ENCODE peak calls at places on chromosomes 3 and 15, in ten cellular contexts. D is HFFc6; T is islet precursor cell; W is stomach; B is activated T-cell treated with anti-CD3 and anti-CD28 coated beads for 1 hour; H is stimulated activated CD4-positive, alpha-beta T cell treated with anti-CD3 and anti-CD28 coated beads, Interleukin-2, amount 100 ng/mL, for 24 hours; Z is fibroblast of gingiva; J is NCI-H2171 treated with DMSO at 0.1 percent for 48 hours; A is endodermal cell; V is GM20000. K is an unnamed sample.
A peak's percentile ranks its signal among the peaks of the same experiment; 100 is the strongest.

GRCh38 chr15:67783303-67783702 is 42.0 kb upstream of the SKOR1 start:
- DNase-seq in H (peak; percentile 13), T (no peak), Z (no peak), A (peak; percentile 61), D (no peak), W (no peak), B (peak; percentile 20), V (peak; percentile 38), J (peak; percentile 83), K (no peak)

GRCh38 chr15:62068787-62069170 is 2.0 kb downstream of the C2CD4A start:
- DNase-seq in J (peak; percentile 28), A (no peak), Z (no peak), H (no peak), W (no peak), B (no peak), D (no peak), T (no peak), V (no peak), K (no peak)

GRCh38 chr15:39747326-39747725 is 35.3 kb downstream of the FSIP1 start:
- DNase-seq in V (no peak), B (no peak), J (no peak), H (no peak), A (no peak), D (peak; percentile 43), Z (peak; percentile 68), W (no peak), T (no peak), K (no peak)

GRCh38 chr15:69388259-69388658 is 25.9 kb upstream of the KIF23 start:
- DNase-seq in W (no peak), H (no peak), D (peak; percentile 61), B (no peak), T (peak; percentile 64), J (no peak), V (no peak), Z (peak; percentile 12), A (no peak), K (no peak)

GRCh38 chr3:153977148-153977547 is 144.0 kb upstream of the ARHGEF26 start:
- DNase-seq in D (no peak), V (no peak), A (no peak), Z (peak; percentile 45), B (no peak), W (no peak), T (no peak), H (no peak), J (no peak), K (no peak)

GRCh38 chr3:119643528-119643927 is 16.9 kb downstream of the POPDC2 start:
- DNase-seq in A (no peak), H (no peak), D (peak; percentile 78), T (no peak), B (no peak), W (no peak), Z (no peak), J (no peak), V (no peak), K (no peak)

GRCh38 chr3:160006282-160007163 is 17.9 kb downstream of the IL12A start:
- DNase-seq in V (peak; percentile 41), T (peak; percentile 76), Z (peak; percentile 65), A (peak; percentile 78), J (peak; percentile 75), H (no peak), D (peak; percentile 58), B (no peak), W (peak; percentile 47), K (no peak)

GRCh38 chr3:44047796-44048195 is 193.9 kb upstream of the TOPAZ1 start:
- DNase-seq in B (no peak), J (no peak), Z (no peak), D (no peak), A (no peak), T (no peak), H (no peak), V (no peak), W (no peak), K (no peak)

GRCh38 chr3:56364665-56365064 is 103.6 kb downstream of the ERC2 start:
- DNase-seq in T (no peak), H (no peak), A (no peak), Z (no peak), V (no peak), W (no peak), B (no peak), D (no peak), J (no peak), K (no peak)

GRCh38 chr3:47000198-47000815 is 20.8 kb downstream of the NBEAL2 start:
- DNase-seq in Z (no peak), J (no peak), H (no peak), A (no peak), W (no peak), T (no peak), B (no peak), D (peak; percentile 58), V (no peak), K (no peak)

GRCh38 chr15:68650901-68651709 is 72.3 kb downstream of the CORO2B start:
- DNase-seq in Z (no peak), V (peak; percentile 62), W (peak; percentile 61), H (peak; percentile 68), B (peak; percentile 20), A (peak; percentile 99), D (no peak), T (peak; percentile 90), J (no peak), K (no peak)

GRCh38 chr15:75712668-75713337 is at the start of gene CSPG4:
- DNase-seq in H (no peak), D (peak; percentile 35), V (no peak), B (no peak), J (no peak), Z (peak; percentile 64), T (peak; percentile 80), A (peak; percentile 84), W (peak; percentile 57), K (no peak)

GRCh38 chr3:33699275-33699674 is 18.8 kb downstream of the CLASP2 start:
- DNase-seq in T (no peak), B (no peak), A (no peak), V (no peak), D (no peak), Z (no peak), W (no peak), J (no peak), H (no peak), K (no peak)

GRCh38 chr3:18215639-18216038 is 209.5 kb downstream of the SATB1 start:
- DNase-seq in T (no peak), J (no peak), B (no peak), H (no peak), D (no peak), V (no peak), W (no peak), A (no peak), Z (no peak), K (no peak)

GRCh38 chr15:74777769-74778598 is 3.9 kb upstream of the CSK start:
- DNase-seq in V (no peak), D (no peak), B (no peak), W (no peak), T (no peak), Z (no peak), A (no peak), J (no peak), H (no peak), K (no peak)

GRCh38 chr15:25795712-25796111 is 67.4 kb downstream of the ATP10A start:
- DNase-seq in V (no peak), T (no peak), H (no peak), D (no peak), Z (no peak), W (no peak), B (no peak), A (no peak), J (no peak), K (no peak)

GRCh38 chr3:146195605-146196004 is 34.6 kb upstream of the PLOD2 start:
- DNase-seq in B (no peak), W (no peak), Z (no peak), D (no peak), J (no peak), A (no peak), V (no peak), T (no peak), H (no peak), K (no peak)

GRCh38 chr15:58856090-58856489 is 77.4 kb downstream of the SLTM start:
- DNase-seq in B (no peak), Z (no peak), W (no peak), T (no peak), A (no peak), D (peak; percentile 59), H (no peak), V (no peak), J (no peak), K (no peak)

GRCh38 chr3:64450396-64450956 is 225.2 kb upstream of the PRICKLE2 start:
- DNase-seq in H (no peak), Z (no peak), W (no peak), D (no peak), V (no peak), B (no peak), J (no peak), A (no peak), T (no peak), K (no peak)

GRCh38 chr3:62051506-62051905 is 321.8 kb downstream of the FEZF2 start:
- DNase-seq in W (peak; percentile 58), D (peak; percentile 3), Z (peak; percentile 23), J (no peak), H (no peak), T (no peak), B (no peak), A (peak; percentile 78), V (no peak), K (no peak)

GRCh38 chr3:182183716-182184430 is 472.1 kb downstream of the SOX2 start:
- DNase-seq in D (no peak), T (no peak), A (no peak), H (no peak), V (no peak), B (no peak), W (no peak), Z (no peak), J (no peak), K (peak; percentile 97)